ENCODE peak calls at places on chromosomes 4 and X, in nine cellular contexts. R is RWPE1, V is GM23248, E is left ventricle myocardium inferior, S is OCI-LY7, Z is heart right ventricle, A is HL-60, F is WERI-Rb-1, Y is sigmoid colon. D is an unnamed sample.

GRCh38 chr4:114225462-114225861 is 246.0 kb upstream of the ARSJ start:
- DNase-seq in S (no peak), A (no peak), Z (no peak), E (no peak), R (no peak), Y (no peak), F (no peak), V (no peak), D (no peak)

GRCh38 chrX:134898450-134898849 is 92.3 kb upstream of the SMIM10 start:
- DNase-seq in E (no peak), A (no peak), F (no peak), Y (no peak), S (no peak), R (no peak), Z (no peak), V (peak), D (no peak)

GRCh38 chrX:136199365-136199764 is 51.8 kb downstream of the MAP7D3 start:
- DNase-seq in A (no peak), S (no peak), F (no peak), Z (no peak), Y (no peak), E (no peak), V (no peak), R (peak), D (no peak)

GRCh38 chr4:128854433-128854832 is 44.9 kb downstream of the JADE1 start:
- DNase-seq in S (no peak), Y (no peak), F (no peak), A (no peak), R (no peak), E (no peak), V (peak), Z (no peak), D (no peak)

GRCh38 chrX:135557344-135557743 is 36.9 kb downstream of the INTS6L start:
- DNase-seq in E (no peak), F (no peak), Y (no peak), S (no peak), A (no peak), Z (no peak), R (no peak), V (no peak), D (no peak)

GRCh38 chr4:95508421-95508820 is 40.4 kb downstream of the UNC5C start:
- DNase-seq in V (no peak), E (no peak), Z (no peak), R (no peak), S (no peak), F (no peak), Y (no peak), A (no peak), D (no peak)

GRCh38 chr4:136183513-136183912 is 1348.8 kb downstream of the PCDH18 start:
- DNase-seq in F (no peak), V (no peak), E (no peak), A (no peak), Z (no peak), R (no peak), Y (no peak), S (no peak), D (no peak)

GRCh38 chrX:3713225-3713936 is at the start of gene PRKX:
- DNase-seq in E (peak), R (peak), Z (peak), V (peak), S (peak), A (no peak), Y (peak), F (peak), D (peak)

GRCh38 chr4:102935716-102936115 is 66.9 kb downstream of the CISD2 start:
- DNase-seq in R (no peak), S (no peak), F (no peak), A (no peak), Y (no peak), E (no peak), Z (no peak), V (no peak), D (no peak)

GRCh38 chrX:153972368-153973126 is at the start of gene TMEM187:
- DNase-seq in Y (peak), Z (peak), A (peak), V (peak), S (peak), R (peak), F (peak), E (peak), D (peak)

GRCh38 chr4:151418385-151418784 is 9.4 kb downstream of the FHIP1A start:
- DNase-seq in Y (no peak), Z (no peak), A (no peak), E (no peak), S (no peak), V (peak), R (peak), F (no peak), D (no peak)

GRCh38 chr4:147833741-147834140 is 101.9 kb downstream of the ARHGAP10 start:
- DNase-seq in A (no peak), V (no peak), F (no peak), S (no peak), Z (no peak), E (no peak), Y (no peak), R (no peak), D (no peak)

GRCh38 chr4:177583000-177583399 is 140.8 kb upstream of the AGA start:
- DNase-seq in V (peak), F (no peak), Z (no peak), S (no peak), R (peak), A (no peak), Y (no peak), E (no peak), D (no peak)

DNA sequence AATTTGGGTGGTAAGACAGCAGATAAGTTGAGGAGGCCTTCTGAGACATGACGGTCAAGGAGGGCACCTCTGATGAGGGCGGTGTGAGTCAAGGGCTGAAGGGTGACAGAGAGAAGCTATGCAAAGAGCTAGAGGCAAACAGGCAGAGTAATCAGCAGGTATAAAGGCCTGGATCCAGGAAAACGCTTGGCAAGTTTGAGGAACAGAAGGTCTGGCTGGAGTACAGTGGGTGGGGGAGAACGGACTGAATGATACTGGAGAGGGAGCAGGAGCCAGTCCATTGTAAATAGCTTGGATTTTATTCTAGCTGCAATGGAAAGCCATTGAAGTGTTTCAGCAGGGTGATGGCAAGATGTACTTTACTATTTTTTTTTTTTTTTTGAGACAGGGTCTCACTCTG is 39.3 kb downstream of the RAB33B start:
- DNase-seq in S (no peak), R (no peak), E (no peak), A (no peak), Y (no peak), Z (no peak), F (no peak), V (no peak), D (no peak)
- H3K27ac ChIP-seq in S (no peak), R (no peak), E (peak), A (no peak), Y (no peak), Z (no peak), F (no peak), V (no peak), D (no peak)

DNA sequence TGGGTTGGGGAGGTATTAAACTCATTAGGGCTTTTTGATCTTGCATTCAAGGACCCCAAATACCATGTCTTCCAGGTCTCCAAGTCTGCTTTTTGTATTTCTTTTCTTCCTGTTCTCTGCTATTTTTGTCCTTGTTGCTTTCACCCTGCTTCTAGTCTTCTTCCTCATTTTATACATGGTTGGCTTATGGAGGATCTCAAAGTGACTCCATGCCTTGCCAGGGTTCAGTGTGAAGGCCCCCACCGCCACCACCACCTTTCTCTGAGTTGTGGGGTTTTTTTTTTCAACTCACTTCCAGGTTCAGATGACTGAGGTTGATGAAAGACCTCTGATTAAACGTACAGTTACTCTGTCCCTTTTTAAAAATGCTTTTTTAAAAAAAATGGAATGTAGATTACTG is 96.3 kb downstream of the MAML3 start:
- DNase-seq in R (no peak), F (no peak), S (no peak), A (no peak), Z (no peak), Y (no peak), E (no peak), V (no peak), D (no peak)
- H3K27ac ChIP-seq in R (no peak), F (no peak), S (no peak), A (peak), Z (no peak), Y (no peak), E (no peak), V (no peak), D (no peak)

DNA sequence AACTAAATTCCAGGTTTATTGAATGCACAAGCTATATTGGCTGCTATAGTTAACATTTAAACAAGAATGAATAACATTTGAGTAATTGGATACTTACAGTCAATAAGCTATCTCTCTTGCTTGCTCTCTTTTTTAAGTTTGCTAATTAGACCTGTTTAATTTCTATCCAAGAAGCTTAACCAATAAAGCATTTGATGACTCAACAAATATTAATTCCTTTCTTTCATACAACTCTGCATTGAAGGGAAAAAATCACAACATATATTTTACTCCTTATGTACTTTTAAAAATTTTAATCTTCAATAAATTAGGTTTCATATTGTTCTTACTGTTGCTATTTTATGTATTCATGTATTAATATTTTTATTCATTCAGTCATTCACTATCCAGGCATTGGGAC is 1552.6 kb upstream of the ADGRL3 start:
- DNase-seq in F (no peak), V (no peak), Y (no peak), E (no peak), R (no peak), Z (no peak), A (no peak), S (no peak), D (no peak)
- H3K27ac ChIP-seq in F (no peak), V (no peak), Y (no peak), E (no peak), R (no peak), Z (no peak), A (no peak), S (no peak), D (no peak)

GRCh38 chr4:142085631-142086292 is 449.4 kb downstream of the IL15 start:
- DNase-seq in Z (no peak), E (no peak), S (no peak), Y (no peak), A (no peak), F (no peak), V (no peak), R (no peak), D (no peak)
- H3K27ac ChIP-seq in Z (no peak), E (no peak), S (no peak), Y (no peak), A (no peak), F (no peak), V (no peak), R (no peak), D (no peak)

DNA sequence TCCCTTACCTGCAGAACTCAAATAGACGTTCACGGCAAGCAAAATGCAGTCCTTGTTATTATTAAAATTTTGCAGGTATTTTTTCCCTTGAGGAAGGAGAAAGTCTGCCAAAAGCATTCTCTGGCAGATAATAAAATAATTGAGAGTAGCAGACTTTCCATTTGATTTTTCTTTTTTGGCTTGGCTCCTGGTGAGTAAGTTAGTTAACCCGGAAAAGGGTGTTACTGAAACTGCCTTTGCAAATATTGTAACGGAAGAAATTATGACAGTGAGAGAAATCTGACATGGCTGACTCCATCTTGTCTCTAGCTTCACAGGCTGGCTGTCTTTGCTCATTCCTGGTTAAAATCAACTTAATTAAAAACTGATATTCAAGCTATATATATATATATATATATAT is 100.5 kb downstream of the GPR143 start:
- DNase-seq in A (no peak), Y (no peak), E (no peak), F (no peak), Z (no peak), S (no peak), V (peak), R (no peak), D (no peak)
- H3K27ac ChIP-seq in A (no peak), Y (no peak), E (no peak), F (no peak), Z (no peak), S (no peak), V (no peak), R (no peak), D (no peak)

GRCh38 chr4:15021946-15022345 is 19.7 kb downstream of the CPEB2 start:
- DNase-seq in E (no peak), F (no peak), R (no peak), V (no peak), A (no peak), Y (no peak), S (no peak), Z (no peak), D (no peak)
- H3K27ac ChIP-seq in E (no peak), F (no peak), R (no peak), V (no peak), A (no peak), Y (peak), S (no peak), Z (no peak), D (no peak)

DNA sequence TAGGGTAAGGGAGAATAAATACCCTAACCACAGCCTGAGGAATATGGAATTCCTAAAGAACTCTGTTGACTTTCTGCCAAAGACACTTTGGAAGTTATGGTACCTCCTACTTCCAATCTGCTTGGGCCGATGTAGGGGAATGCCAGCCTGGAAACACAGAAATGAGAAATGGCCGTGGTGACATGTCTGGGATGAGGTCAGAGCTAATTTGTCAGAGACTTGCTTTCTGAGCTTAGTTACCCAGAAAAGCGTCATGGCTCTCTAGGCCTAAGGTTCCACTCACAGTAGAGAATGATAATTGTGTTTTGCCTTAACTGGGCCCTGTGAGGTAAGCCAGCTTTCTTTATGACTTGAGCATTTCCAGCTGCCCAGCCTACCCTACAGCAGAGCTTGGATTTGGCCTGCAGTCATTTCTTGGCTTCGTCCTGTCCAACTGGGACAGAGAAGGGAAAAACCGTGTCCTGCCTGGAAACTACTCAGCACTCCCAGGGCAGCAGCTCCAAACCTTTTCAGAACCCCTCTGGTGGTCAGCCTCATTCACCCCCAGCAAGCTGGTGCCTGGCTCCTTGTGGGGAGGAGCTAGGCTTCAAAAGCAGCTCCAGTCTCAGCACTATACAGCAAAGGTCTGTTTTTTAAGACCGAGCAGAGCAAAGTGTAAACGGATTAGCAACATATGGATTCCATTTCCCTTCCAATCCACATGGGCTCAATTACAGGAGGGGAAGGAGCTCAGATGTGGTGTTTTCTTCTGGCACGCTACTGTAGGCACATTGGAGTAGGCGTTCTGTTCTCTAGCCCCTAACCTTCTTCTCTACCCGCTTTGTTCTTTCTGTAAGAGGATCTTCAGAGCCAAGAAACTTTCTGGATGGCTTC is 92.2 kb downstream of the RLIM start:
- DNase-seq in F (no peak), E (peak), S (no peak), Y (peak), A (no peak), V (peak), Z (no peak), R (no peak), D (peak)
- H3K27ac ChIP-seq in F (no peak), E (peak), S (no peak), Y (no peak), A (no peak), V (peak), Z (peak), R (no peak), D (no peak)